ENCODE peak calls at places on chromosomes 16 and 17, in seven cellular contexts. One of them, this sample, is unnamed. For H3K4me1, H3K9me3 and H3K27me3, the result is how much of the 10 kb centered on the place peaks cover.

GRCh38 chr17:79619636-79620206 is 8.9 kb upstream of the RBFOX3 start:
- DNase-seq in gastrocnemius medialis: no peak
- DNase-seq in thoracic aorta: no peak
- DNase-seq in CD8-positive, alpha-beta memory T cell: no peak
- DNase-seq in adrenal gland: peak
- DNase-seq in cardiac muscle cell: no peak
- DNase-seq in fibroblast of lung: no peak
- DNase-seq in this sample: no peak

GRCh38 chr17:32944248-32945020 is 16.5 kb downstream of the TMEM98 start:
- DNase-seq in gastrocnemius medialis: no peak
- DNase-seq in fibroblast of lung: no peak
- DNase-seq in adrenal gland: no peak
- DNase-seq in thoracic aorta: no peak
- DNase-seq in cardiac muscle cell: no peak
- DNase-seq in CD8-positive, alpha-beta memory T cell: no peak
- DNase-seq in this sample: no peak

GRCh38 chr17:78665952-78666920 is 89.0 kb upstream of the DNAH17 start:
- DNase-seq in fibroblast of lung: no peak
- DNase-seq in cardiac muscle cell: peak
- DNase-seq in gastrocnemius medialis: no peak
- DNase-seq in adrenal gland: peak
- DNase-seq in thoracic aorta: no peak
- DNase-seq in CD8-positive, alpha-beta memory T cell: peak
- DNase-seq in this sample: peak

GRCh38 chr16:19135201-19135838 is 21.6 kb downstream of the ITPRIPL2 start:
- DNase-seq in gastrocnemius medialis: no peak
- DNase-seq in fibroblast of lung: no peak
- DNase-seq in thoracic aorta: no peak
- DNase-seq in adrenal gland: no peak
- DNase-seq in CD8-positive, alpha-beta memory T cell: no peak
- DNase-seq in cardiac muscle cell: no peak
- DNase-seq in this sample: no peak

GRCh38 chr16:57123216-57123968 is 31.0 kb downstream of the CPNE2 start:
- DNase-seq in adrenal gland: no peak
- DNase-seq in CD8-positive, alpha-beta memory T cell: no peak
- DNase-seq in cardiac muscle cell: no peak
- DNase-seq in gastrocnemius medialis: no peak
- DNase-seq in fibroblast of lung: peak
- DNase-seq in thoracic aorta: no peak
- DNase-seq in this sample: no peak

GRCh38 chr16:72972878-72973571 is 74.9 kb downstream of the ZFHX3 start:
- DNase-seq in cardiac muscle cell: no peak
- DNase-seq in gastrocnemius medialis: no peak
- DNase-seq in adrenal gland: no peak
- DNase-seq in thoracic aorta: no peak
- DNase-seq in fibroblast of lung: no peak
- DNase-seq in CD8-positive, alpha-beta memory T cell: no peak
- DNase-seq in this sample: no peak

GRCh38 chr16:75209944-75210343 is 3.0 kb upstream of the CTRB2 start:
- DNase-seq in adrenal gland: no peak
- DNase-seq in cardiac muscle cell: no peak
- DNase-seq in thoracic aorta: no peak
- DNase-seq in CD8-positive, alpha-beta memory T cell: no peak
- DNase-seq in gastrocnemius medialis: no peak
- DNase-seq in fibroblast of lung: no peak
- DNase-seq in this sample: no peak

GRCh38 chr16:57807968-57808528 is 5.8 kb upstream of the KIFC3 start:
- DNase-seq in gastrocnemius medialis: peak
- DNase-seq in thoracic aorta: no peak
- DNase-seq in cardiac muscle cell: peak
- DNase-seq in adrenal gland: peak
- DNase-seq in CD8-positive, alpha-beta memory T cell: peak
- DNase-seq in fibroblast of lung: peak
- DNase-seq in this sample: peak

GRCh38 chr16:81061307-81061640 is 15.8 kb downstream of the C16orf46 start:
- DNase-seq in cardiac muscle cell: no peak
- DNase-seq in thoracic aorta: no peak
- DNase-seq in CD8-positive, alpha-beta memory T cell: no peak
- DNase-seq in adrenal gland: no peak
- DNase-seq in gastrocnemius medialis: no peak
- DNase-seq in fibroblast of lung: no peak
- DNase-seq in this sample: no peak

GRCh38 chr17:73256220-73256619 is 5.5 kb downstream of the CPSF4L start:
- DNase-seq in fibroblast of lung: no peak
- DNase-seq in adrenal gland: no peak
- DNase-seq in CD8-positive, alpha-beta memory T cell: no peak
- DNase-seq in gastrocnemius medialis: no peak
- DNase-seq in cardiac muscle cell: no peak
- DNase-seq in thoracic aorta: no peak
- DNase-seq in this sample: no peak
- H3K4me1 ChIP-seq in fibroblast of lung: under half
- H3K4me1 ChIP-seq in adrenal gland: under half
- H3K4me1 ChIP-seq in CD8-positive, alpha-beta memory T cell: under half
- H3K4me1 ChIP-seq in gastrocnemius medialis: under half
- H3K4me1 ChIP-seq in cardiac muscle cell: under half
- H3K4me1 ChIP-seq in thoracic aorta: under half
- H3K4me1 ChIP-seq in this sample: under half

GRCh38 chr16:10610499-10611184 is 30.2 kb upstream of the EMP2 start:
- DNase-seq in cardiac muscle cell: no peak
- DNase-seq in adrenal gland: no peak
- DNase-seq in fibroblast of lung: no peak
- DNase-seq in thoracic aorta: no peak
- DNase-seq in gastrocnemius medialis: no peak
- DNase-seq in CD8-positive, alpha-beta memory T cell: no peak
- DNase-seq in this sample: no peak

GRCh38 chr16:10612649-10613179 is 32.3 kb upstream of the EMP2 start:
- DNase-seq in fibroblast of lung: no peak
- DNase-seq in thoracic aorta: no peak
- DNase-seq in adrenal gland: no peak
- DNase-seq in CD8-positive, alpha-beta memory T cell: no peak
- DNase-seq in gastrocnemius medialis: no peak
- DNase-seq in cardiac muscle cell: no peak
- DNase-seq in this sample: no peak

GRCh38 chr16:10613771-10614485 is 33.5 kb upstream of the EMP2 start:
- DNase-seq in adrenal gland: no peak
- DNase-seq in CD8-positive, alpha-beta memory T cell: no peak
- DNase-seq in fibroblast of lung: no peak
- DNase-seq in thoracic aorta: no peak
- DNase-seq in cardiac muscle cell: no peak
- DNase-seq in gastrocnemius medialis: no peak
- DNase-seq in this sample: no peak

GRCh38 chr16:10609410-10609774 is 29.0 kb upstream of the EMP2 start:
- DNase-seq in gastrocnemius medialis: no peak
- DNase-seq in thoracic aorta: no peak
- DNase-seq in cardiac muscle cell: no peak
- DNase-seq in adrenal gland: no peak
- DNase-seq in CD8-positive, alpha-beta memory T cell: no peak
- DNase-seq in fibroblast of lung: peak
- DNase-seq in this sample: no peak

GRCh38 chr16:10611825-10612342 is 31.5 kb upstream of the EMP2 start:
- DNase-seq in cardiac muscle cell: no peak
- DNase-seq in fibroblast of lung: no peak
- DNase-seq in gastrocnemius medialis: no peak
- DNase-seq in CD8-positive, alpha-beta memory T cell: no peak
- DNase-seq in adrenal gland: no peak
- DNase-seq in thoracic aorta: no peak
- DNase-seq in this sample: no peak
- H3K9me3 ChIP-seq in cardiac muscle cell: under half
- H3K9me3 ChIP-seq in fibroblast of lung: under half
- H3K9me3 ChIP-seq in gastrocnemius medialis: under half
- H3K9me3 ChIP-seq in CD8-positive, alpha-beta memory T cell: under half
- H3K9me3 ChIP-seq in adrenal gland: under half
- H3K9me3 ChIP-seq in thoracic aorta: under half
- H3K9me3 ChIP-seq in this sample: under half

GRCh38 chr17:17701658-17702057 is 20.4 kb downstream of the RAI1 start:
- DNase-seq in fibroblast of lung: no peak
- DNase-seq in CD8-positive, alpha-beta memory T cell: no peak
- DNase-seq in gastrocnemius medialis: no peak
- DNase-seq in adrenal gland: no peak
- DNase-seq in thoracic aorta: no peak
- DNase-seq in cardiac muscle cell: no peak
- DNase-seq in this sample: no peak
- H3K27me3 ChIP-seq in fibroblast of lung: under half
- H3K27me3 ChIP-seq in CD8-positive, alpha-beta memory T cell: under half
- H3K27me3 ChIP-seq in gastrocnemius medialis: under half
- H3K27me3 ChIP-seq in adrenal gland: under half
- H3K27me3 ChIP-seq in thoracic aorta: under half
- H3K27me3 ChIP-seq in cardiac muscle cell: under half
- H3K27me3 ChIP-seq in this sample: under half

GRCh38 chr17:36937961-36938565 is 788 bp downstream of the LHX1 start:
- DNase-seq in thoracic aorta: no peak
- DNase-seq in gastrocnemius medialis: no peak
- DNase-seq in cardiac muscle cell: peak
- DNase-seq in adrenal gland: no peak
- DNase-seq in CD8-positive, alpha-beta memory T cell: no peak
- DNase-seq in fibroblast of lung: peak
- DNase-seq in this sample: peak
- H3K4me1 ChIP-seq in thoracic aorta: half or more
- H3K4me1 ChIP-seq in gastrocnemius medialis: half or more
- H3K4me1 ChIP-seq in cardiac muscle cell: under half
- H3K4me1 ChIP-seq in adrenal gland: under half
- H3K4me1 ChIP-seq in CD8-positive, alpha-beta memory T cell: half or more
- H3K4me1 ChIP-seq in fibroblast of lung: under half
- H3K4me1 ChIP-seq in this sample: half or more

DNA sequence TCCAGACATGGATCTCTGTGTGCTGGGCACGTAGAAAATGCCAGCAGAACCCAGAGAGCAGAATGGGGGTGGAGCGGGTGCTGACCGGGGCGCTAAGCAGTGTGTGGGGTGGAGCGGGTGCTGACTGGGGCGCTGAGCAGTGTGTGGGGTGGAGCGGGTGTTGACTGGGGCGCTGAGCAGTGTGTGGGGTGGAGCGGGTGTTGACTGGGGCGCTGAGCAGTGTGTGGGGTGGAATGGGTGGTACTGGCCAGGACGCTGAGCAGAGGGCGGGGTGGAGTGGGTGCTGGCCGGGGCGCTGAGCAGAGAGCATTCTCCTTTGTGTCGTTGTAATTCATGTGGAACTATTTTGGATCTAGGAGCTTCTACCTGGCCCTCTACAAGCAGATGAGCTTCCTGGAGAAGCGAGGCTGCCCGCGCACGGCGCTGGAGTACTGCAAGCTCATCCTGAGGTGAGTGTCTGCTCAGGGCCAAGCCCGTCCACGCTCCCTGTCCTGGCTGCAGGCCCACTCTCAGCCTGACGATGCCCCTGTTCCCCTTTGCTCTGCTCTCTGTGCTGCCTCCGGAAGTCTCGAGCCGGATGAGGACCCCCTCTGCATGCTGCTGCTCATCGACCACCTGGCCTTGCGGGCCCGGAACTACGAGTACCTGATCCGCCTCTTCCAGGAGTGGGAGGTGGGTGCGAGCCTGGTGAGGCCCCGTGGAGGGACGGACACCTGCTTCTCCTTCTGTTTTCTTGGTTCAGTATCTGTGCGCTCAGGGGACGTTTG is 20.3 kb upstream of the MC1R start:
- DNase-seq in cardiac muscle cell: no peak
- DNase-seq in adrenal gland: no peak
- DNase-seq in thoracic aorta: no peak
- DNase-seq in gastrocnemius medialis: no peak
- DNase-seq in CD8-positive, alpha-beta memory T cell: no peak
- DNase-seq in fibroblast of lung: no peak
- DNase-seq in this sample: no peak
- H3K9me3 ChIP-seq in cardiac muscle cell: under half
- H3K9me3 ChIP-seq in adrenal gland: under half
- H3K9me3 ChIP-seq in thoracic aorta: under half
- H3K9me3 ChIP-seq in gastrocnemius medialis: under half
- H3K9me3 ChIP-seq in CD8-positive, alpha-beta memory T cell: under half
- H3K9me3 ChIP-seq in fibroblast of lung: under half
- H3K9me3 ChIP-seq in this sample: under half

DNA sequence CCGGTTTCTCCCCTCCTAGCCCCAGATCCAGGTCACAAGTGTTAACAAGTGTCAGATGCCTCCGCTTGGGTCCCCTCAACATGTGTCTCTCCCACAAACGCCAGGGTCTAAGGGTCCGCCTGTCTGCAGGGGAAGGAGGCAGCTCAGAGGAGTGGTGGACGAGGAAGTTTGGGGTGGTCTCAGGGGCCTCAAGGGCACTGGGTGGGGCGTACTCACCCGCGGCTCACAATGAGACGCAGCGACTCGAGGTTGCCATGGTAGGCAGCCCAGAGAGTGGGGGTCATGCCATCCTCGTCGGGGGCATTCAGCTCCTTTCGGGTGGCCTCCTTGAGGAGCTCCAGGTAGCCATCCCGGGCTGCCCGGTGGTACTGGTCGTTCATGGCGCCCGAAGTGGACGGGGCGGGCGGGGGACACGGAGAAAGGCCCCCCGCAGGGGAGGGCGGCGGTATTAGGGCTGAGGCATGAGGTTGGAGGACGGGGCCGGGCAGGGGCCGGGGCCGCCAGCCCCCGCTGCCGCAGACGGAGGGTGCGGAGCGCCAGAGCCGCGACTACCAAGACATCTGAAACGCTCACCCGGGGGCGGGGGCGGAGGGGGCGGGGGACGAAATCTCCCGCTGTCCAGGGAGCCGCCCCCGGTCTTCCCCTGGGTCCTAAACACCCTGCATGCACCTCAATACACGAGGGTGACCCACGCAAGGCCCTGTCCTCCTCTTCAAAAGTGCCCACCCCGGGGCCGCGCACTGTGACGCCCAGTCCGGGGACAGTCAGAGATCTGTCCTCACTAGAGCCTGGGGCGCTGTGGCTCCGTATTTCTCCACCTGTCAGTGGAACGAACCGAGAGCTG is at the start of gene USH1G:
- DNase-seq in CD8-positive, alpha-beta memory T cell: peak
- DNase-seq in thoracic aorta: no peak
- DNase-seq in cardiac muscle cell: peak
- DNase-seq in gastrocnemius medialis: no peak
- DNase-seq in fibroblast of lung: no peak
- DNase-seq in adrenal gland: peak
- DNase-seq in this sample: no peak
- H3K27me3 ChIP-seq in CD8-positive, alpha-beta memory T cell: under half
- H3K27me3 ChIP-seq in thoracic aorta: under half
- H3K27me3 ChIP-seq in cardiac muscle cell: half or more
- H3K27me3 ChIP-seq in gastrocnemius medialis: under half
- H3K27me3 ChIP-seq in fibroblast of lung: half or more
- H3K27me3 ChIP-seq in adrenal gland: under half
- H3K27me3 ChIP-seq in this sample: under half

GRCh38 chr17:21194210-21194609 is 19.8 kb downstream of the TMEM11 start:
- DNase-seq in adrenal gland: peak
- DNase-seq in fibroblast of lung: no peak
- DNase-seq in cardiac muscle cell: no peak
- DNase-seq in CD8-positive, alpha-beta memory T cell: no peak
- DNase-seq in gastrocnemius medialis: no peak
- DNase-seq in thoracic aorta: no peak
- DNase-seq in this sample: no peak

GRCh38 chr17:21191698-21192097 is 22.3 kb downstream of the TMEM11 start:
- DNase-seq in CD8-positive, alpha-beta memory T cell: no peak
- DNase-seq in thoracic aorta: no peak
- DNase-seq in fibroblast of lung: no peak
- DNase-seq in cardiac muscle cell: no peak
- DNase-seq in adrenal gland: no peak
- DNase-seq in gastrocnemius medialis: no peak
- DNase-seq in this sample: no peak

GRCh38 chr17:21196126-21196525 is 17.8 kb downstream of the TMEM11 start:
- DNase-seq in thoracic aorta: no peak
- DNase-seq in cardiac muscle cell: no peak
- DNase-seq in fibroblast of lung: no peak
- DNase-seq in gastrocnemius medialis: no peak
- DNase-seq in CD8-positive, alpha-beta memory T cell: no peak
- DNase-seq in adrenal gland: no peak
- DNase-seq in this sample: no peak

GRCh38 chr17:21193031-21193430 is 20.9 kb downstream of the TMEM11 start:
- DNase-seq in adrenal gland: no peak
- DNase-seq in fibroblast of lung: no peak
- DNase-seq in cardiac muscle cell: no peak
- DNase-seq in thoracic aorta: no peak
- DNase-seq in CD8-positive, alpha-beta memory T cell: no peak
- DNase-seq in gastrocnemius medialis: no peak
- DNase-seq in this sample: no peak

GRCh38 chr17:21194688-21195087 is 19.3 kb downstream of the TMEM11 start:
- DNase-seq in fibroblast of lung: no peak
- DNase-seq in adrenal gland: peak
- DNase-seq in gastrocnemius medialis: no peak
- DNase-seq in CD8-positive, alpha-beta memory T cell: no peak
- DNase-seq in cardiac muscle cell: no peak
- DNase-seq in thoracic aorta: no peak
- DNase-seq in this sample: no peak
- H3K4me1 ChIP-seq in fibroblast of lung: under half
- H3K4me1 ChIP-seq in adrenal gland: under half
- H3K4me1 ChIP-seq in gastrocnemius medialis: half or more
- H3K4me1 ChIP-seq in CD8-positive, alpha-beta memory T cell: under half
- H3K4me1 ChIP-seq in cardiac muscle cell: under half
- H3K4me1 ChIP-seq in thoracic aorta: under half
- H3K4me1 ChIP-seq in this sample: under half